ENCODE peak calls at places on chromosomes 11 and 22, in nine cellular contexts. B is suprapubic skin, K is transverse colon, J is sigmoid colon, I is prostate gland, N is K562, P is endothelial cell of umbilical vein, L is SK-N-SH, F is breast epithelium. X is an unnamed sample.

GRCh38 chr11:67269401-67270255 is 3.4 kb downstream of the GRK2 start:
- DNase-seq in B (peak; percentile 66), K (peak; percentile 73), J (peak; percentile 73), I (no peak), N (no peak), P (peak; percentile 24), L (no peak), F (no peak), X (peak; percentile 84)

GRCh38 chr11:11998091-11998781 is 10.2 kb downstream of the DKK3 start:
- DNase-seq in B (no peak), K (no peak), J (no peak), I (no peak), N (no peak), P (peak; percentile 88), L (no peak), F (no peak), X (no peak)

GRCh38 chr11:28524098-28524497 is 415.9 kb downstream of the METTL15 start:
- DNase-seq in B (no peak), K (no peak), J (no peak), I (no peak), N (no peak), P (no peak), L (no peak), F (no peak), X (no peak)

GRCh38 chr11:110311783-110312578 is 15.6 kb upstream of the RDX start:
- DNase-seq in B (no peak), K (no peak), J (no peak), I (no peak), N (no peak), P (peak; percentile 90), L (no peak), F (no peak), X (no peak)

GRCh38 chr11:20451568-20451967 is 64.1 kb downstream of the PRMT3 start:
- DNase-seq in B (no peak), K (no peak), J (no peak), I (no peak), N (no peak), P (no peak), L (no peak), F (no peak), X (no peak)

GRCh38 chr11:87097582-87097981 is 59.8 kb downstream of the TMEM135 start:
- DNase-seq in B (no peak), K (peak; percentile 59), J (no peak), I (no peak), N (peak; percentile 67), P (peak; percentile 52), L (peak; percentile 69), F (no peak), X (no peak)

GRCh38 chr11:125164422-125165110 is at the start of gene PKNOX2:
- DNase-seq in B (peak; percentile 82), K (peak; percentile 50), J (peak; percentile 92), I (peak; percentile 69), N (peak; percentile 68), P (peak; percentile 65), L (peak; percentile 95), F (peak; percentile 29), X (peak; percentile 88)

GRCh38 chr11:110710520-110711381 is 1.5 kb downstream of the ARHGAP20 start:
- DNase-seq in B (peak; percentile 71), K (peak; percentile 40), J (peak; percentile 79), I (peak; percentile 51), N (no peak), P (peak; percentile 29), L (peak; percentile 47), F (peak; percentile 68), X (peak; percentile 75)

GRCh38 chr11:9577032-9577431 is 3.6 kb downstream of the WEE1 start:
- DNase-seq in B (no peak), K (no peak), J (no peak), I (no peak), N (no peak), P (peak; percentile 41), L (no peak), F (no peak), X (no peak)

GRCh38 chr11:9577551-9577950 is 4.1 kb downstream of the WEE1 start:
- DNase-seq in B (no peak), K (no peak), J (no peak), I (no peak), N (no peak), P (peak; percentile 26), L (no peak), F (no peak), X (no peak)

GRCh38 chr11:9580894-9581293 is 7.4 kb downstream of the WEE1 start:
- DNase-seq in B (no peak), K (no peak), J (no peak), I (no peak), N (no peak), P (no peak), L (no peak), F (no peak), X (no peak)

GRCh38 chr11:9575531-9576240 is 2.2 kb downstream of the WEE1 start:
- DNase-seq in B (no peak), K (no peak), J (no peak), I (no peak), N (no peak), P (no peak), L (no peak), F (no peak), X (no peak)

DNA sequence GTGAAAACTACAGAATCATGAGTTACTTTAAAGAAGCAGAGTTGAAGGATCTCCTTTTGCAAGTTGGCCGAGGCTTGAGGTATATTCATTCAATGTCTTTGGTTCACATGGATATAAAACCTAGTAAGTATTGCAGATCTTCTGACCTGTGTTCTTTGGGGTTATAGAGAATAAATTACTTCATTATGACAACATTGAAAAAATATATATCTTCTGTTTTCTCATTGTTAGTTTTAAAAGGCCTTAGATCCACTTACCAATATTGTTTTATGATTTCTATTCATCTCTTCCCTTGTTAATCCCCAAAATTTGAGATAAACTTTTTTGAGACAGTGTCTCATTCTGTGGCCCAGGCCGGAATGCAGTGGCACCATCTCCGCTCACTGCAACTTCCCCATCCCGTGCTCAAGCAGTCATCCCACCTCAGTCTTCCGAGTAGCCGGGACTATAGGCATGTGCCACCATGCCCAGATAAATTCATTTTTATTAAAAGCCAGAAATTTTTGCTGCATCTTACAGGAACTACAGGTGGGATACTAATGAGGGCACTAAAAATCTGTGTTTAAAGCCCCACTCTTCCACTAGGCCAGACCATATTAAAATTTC is 8.2 kb downstream of the WEE1 start:
- DNase-seq in B (no peak), K (no peak), J (no peak), I (no peak), N (no peak), P (no peak), L (no peak), F (no peak), X (no peak)
- TF ChIP-seq POLR2AphosphoS5 in B (no peak), K (no peak), J (no peak), I (no peak), N (peak; percentile 29), P (no peak), L (no peak), F (no peak), X (no peak)

GRCh38 chr22:39315389-39315788 is 4.0 kb downstream of the RPL3 start:
- DNase-seq in B (no peak), K (no peak), J (no peak), I (no peak), N (no peak), P (peak; percentile 30), L (no peak), F (no peak), X (no peak)

GRCh38 chr22:39313258-39314001 is 6.0 kb downstream of the RPL3 start:
- DNase-seq in B (no peak), K (no peak), J (no peak), I (no peak), N (no peak), P (no peak), L (no peak), F (peak; percentile 42), X (no peak)

GRCh38 chr22:39312410-39312809 is 7.0 kb downstream of the RPL3 start:
- DNase-seq in B (no peak), K (no peak), J (no peak), I (no peak), N (no peak), P (no peak), L (no peak), F (no peak), X (no peak)

GRCh38 chr22:39316440-39317083 is 2.9 kb downstream of the RPL3 start:
- DNase-seq in B (peak; percentile 89), K (peak; percentile 79), J (peak; percentile 89), I (peak; percentile 84), N (no peak), P (peak; percentile 88), L (peak; percentile 57), F (peak; percentile 69), X (peak; percentile 87)

GRCh38 chr22:39314251-39314971 is 5.0 kb downstream of the RPL3 start:
- DNase-seq in B (no peak), K (no peak), J (no peak), I (no peak), N (no peak), P (no peak), L (no peak), F (no peak), X (no peak)
- H3K4me1 ChIP-seq in B (peaks cover 58% of the 10 kb centered on the region), K (peaks cover 36% of the 10 kb centered on the region), J (peaks cover 52% of the 10 kb centered on the region), I (peaks cover 26% of the 10 kb centered on the region), N (peaks cover 15% of the 10 kb centered on the region), P (peaks cover 42% of the 10 kb centered on the region), L (peaks cover 24% of the 10 kb centered on the region), F (peaks cover 15% of the 10 kb centered on the region), X (peaks cover 67% of the 10 kb centered on the region)

GRCh38 chr11:78798567-78799170 is 224.0 kb upstream of the NARS2 start:
- DNase-seq in B (peak; percentile 71), K (peak; percentile 70), J (peak; percentile 88), I (no peak), N (peak; percentile 75), P (peak; percentile 59), L (peak; percentile 72), F (no peak), X (peak; percentile 82)

GRCh38 chr11:78800756-78801155 is 226.1 kb upstream of the NARS2 start:
- DNase-seq in B (no peak), K (no peak), J (no peak), I (no peak), N (no peak), P (no peak), L (no peak), F (no peak), X (no peak)

GRCh38 chr11:78802058-78802633 is 227.5 kb upstream of the NARS2 start:
- DNase-seq in B (no peak), K (no peak), J (no peak), I (peak; percentile 27), N (no peak), P (no peak), L (no peak), F (no peak), X (no peak)

GRCh38 chr11:78800089-78800690 is 225.5 kb upstream of the NARS2 start:
- DNase-seq in B (no peak), K (no peak), J (no peak), I (no peak), N (no peak), P (no peak), L (no peak), F (no peak), X (no peak)

DNA sequence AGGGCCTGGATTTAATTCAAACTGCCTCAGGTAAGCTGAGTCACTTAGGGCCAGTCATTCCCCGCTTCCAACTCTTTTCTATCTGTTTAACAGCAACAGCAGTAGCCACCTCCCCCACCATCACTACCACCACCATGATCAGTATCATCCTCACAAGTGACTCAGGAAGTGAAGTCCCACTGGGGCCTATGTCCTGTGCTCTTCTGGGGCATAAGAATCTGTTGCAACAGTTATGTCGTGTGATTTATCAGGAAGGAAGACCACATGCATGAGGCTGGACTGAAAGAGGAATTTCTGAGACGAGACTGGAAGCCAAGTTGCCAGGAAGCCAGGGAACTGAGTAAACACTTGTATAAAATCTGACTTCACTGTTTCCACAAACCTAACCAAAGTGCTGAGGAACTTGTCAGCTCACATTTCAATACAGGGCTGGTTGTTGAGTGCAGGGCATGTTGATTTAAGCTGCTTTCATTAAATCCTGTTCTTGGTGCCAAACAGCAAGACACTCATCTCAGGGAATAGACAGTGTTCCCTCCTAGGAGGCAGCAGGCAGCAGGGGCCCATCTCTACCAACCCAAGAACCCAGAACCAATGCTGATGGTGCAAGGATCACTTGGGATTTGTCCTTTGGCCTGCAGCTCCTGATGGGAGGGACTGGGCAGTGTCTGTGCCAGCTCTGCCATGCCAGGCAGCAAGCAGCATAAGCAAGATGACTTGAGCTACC is 226.7 kb upstream of the NARS2 start:
- DNase-seq in B (peak; percentile 63), K (peak; percentile 37), J (peak; percentile 86), I (peak; percentile 87), N (no peak), P (peak; percentile 91), L (no peak), F (peak; percentile 39), X (no peak)
- TF ChIP-seq POLR2AphosphoS5 in B (no peak), K (peak; percentile 63), J (peak; percentile 64), I (peak; percentile 95), N (no peak), P (no peak), L (peak; percentile 23), F (peak; percentile 60), X (no peak)

GRCh38 chr11:13311570-13311969 is 34.0 kb downstream of the BMAL1 start:
- DNase-seq in B (no peak), K (no peak), J (no peak), I (peak; percentile 28), N (no peak), P (no peak), L (no peak), F (no peak), X (no peak)
- H3K4me1 ChIP-seq in B (peaks cover 61% of the 10 kb centered on the region), K (peaks cover 20% of the 10 kb centered on the region), J (peaks cover 52% of the 10 kb centered on the region), I (no peaks in the 10 kb centered on the region), N (no peaks in the 10 kb centered on the region), P (no peaks in the 10 kb centered on the region), L (peaks cover 21% of the 10 kb centered on the region), F (peaks cover 9% of the 10 kb centered on the region), X (peaks cover 36% of the 10 kb centered on the region)